ENCODE peak calls at places on chromosomes 12 and 14, in nine cellular contexts. One of them, this sample, is unnamed. For H3K36me3, the result is how much of the 10 kb centered on the place peaks cover.

GRCh38 chr14:36844443-36844842 is 182.8 kb downstream of the PAX9 start:
- DNase-seq in tibial nerve: no peak
- DNase-seq in spleen: no peak
- DNase-seq in thoracic aorta: no peak
- DNase-seq in K562: no peak
- DNase-seq in endothelial cell of umbilical vein: no peak
- DNase-seq in Panc1: no peak
- DNase-seq in body of pancreas: no peak
- DNase-seq in IMR-90: no peak
- DNase-seq in this sample: no peak

GRCh38 chr12:54373619-54374554 is 9.6 kb upstream of the GPR84 start:
- DNase-seq in tibial nerve: no peak
- DNase-seq in spleen: no peak
- DNase-seq in thoracic aorta: no peak
- DNase-seq in K562: no peak
- DNase-seq in endothelial cell of umbilical vein: no peak
- DNase-seq in Panc1: no peak
- DNase-seq in body of pancreas: no peak
- DNase-seq in IMR-90: no peak
- DNase-seq in this sample: no peak

GRCh38 chr12:1917172-1918070 is 1.0 kb downstream of the CACNA2D4 start:
- DNase-seq in tibial nerve: peak
- DNase-seq in spleen: peak
- DNase-seq in thoracic aorta: no peak
- DNase-seq in K562: peak
- DNase-seq in endothelial cell of umbilical vein: no peak
- DNase-seq in Panc1: no peak
- DNase-seq in body of pancreas: no peak
- DNase-seq in IMR-90: no peak
- DNase-seq in this sample: no peak

GRCh38 chr12:82651489-82651888 is 35.2 kb upstream of the TMTC2 start:
- DNase-seq in tibial nerve: no peak
- DNase-seq in spleen: no peak
- DNase-seq in thoracic aorta: no peak
- DNase-seq in K562: no peak
- DNase-seq in endothelial cell of umbilical vein: no peak
- DNase-seq in Panc1: no peak
- DNase-seq in body of pancreas: no peak
- DNase-seq in IMR-90: no peak
- DNase-seq in this sample: no peak

GRCh38 chr14:101250948-101251811 is 310.1 kb upstream of the DIO3 start:
- DNase-seq in tibial nerve: no peak
- DNase-seq in spleen: peak
- DNase-seq in thoracic aorta: no peak
- DNase-seq in K562: no peak
- DNase-seq in endothelial cell of umbilical vein: no peak
- DNase-seq in Panc1: no peak
- DNase-seq in body of pancreas: no peak
- DNase-seq in IMR-90: no peak
- DNase-seq in this sample: no peak

GRCh38 chr12:102298022-102298421 is 100.4 kb upstream of the PMCH start:
- DNase-seq in tibial nerve: no peak
- DNase-seq in spleen: no peak
- DNase-seq in thoracic aorta: no peak
- DNase-seq in K562: no peak
- DNase-seq in endothelial cell of umbilical vein: no peak
- DNase-seq in Panc1: no peak
- DNase-seq in body of pancreas: no peak
- DNase-seq in IMR-90: peak
- DNase-seq in this sample: no peak

GRCh38 chr14:57837267-57837666 is 28.6 kb downstream of the SLC35F4 start:
- DNase-seq in tibial nerve: no peak
- DNase-seq in spleen: no peak
- DNase-seq in thoracic aorta: no peak
- DNase-seq in K562: no peak
- DNase-seq in endothelial cell of umbilical vein: no peak
- DNase-seq in Panc1: no peak
- DNase-seq in body of pancreas: no peak
- DNase-seq in IMR-90: no peak
- DNase-seq in this sample: no peak

GRCh38 chr14:64112859-64113258 is 181.3 kb downstream of the ESR2 start:
- DNase-seq in tibial nerve: no peak
- DNase-seq in spleen: no peak
- DNase-seq in thoracic aorta: no peak
- DNase-seq in K562: no peak
- DNase-seq in endothelial cell of umbilical vein: no peak
- DNase-seq in Panc1: no peak
- DNase-seq in body of pancreas: peak
- DNase-seq in IMR-90: no peak
- DNase-seq in this sample: peak

GRCh38 chr14:21191261-21191808 is 35.5 kb upstream of the OR5AU1 start:
- DNase-seq in tibial nerve: no peak
- DNase-seq in spleen: no peak
- DNase-seq in thoracic aorta: no peak
- DNase-seq in K562: no peak
- DNase-seq in endothelial cell of umbilical vein: no peak
- DNase-seq in Panc1: no peak
- DNase-seq in body of pancreas: no peak
- DNase-seq in IMR-90: no peak
- DNase-seq in this sample: no peak

GRCh38 chr14:76779221-76780057 is 18.2 kb downstream of the VASH1 start:
- DNase-seq in tibial nerve: no peak
- DNase-seq in spleen: peak
- DNase-seq in thoracic aorta: no peak
- DNase-seq in K562: no peak
- DNase-seq in endothelial cell of umbilical vein: no peak
- DNase-seq in Panc1: no peak
- DNase-seq in body of pancreas: peak
- DNase-seq in IMR-90: no peak
- DNase-seq in this sample: no peak

GRCh38 chr14:68527329-68527851 is 265.5 kb downstream of the ZFP36L1 start:
- DNase-seq in tibial nerve: peak
- DNase-seq in spleen: no peak
- DNase-seq in thoracic aorta: no peak
- DNase-seq in K562: no peak
- DNase-seq in endothelial cell of umbilical vein: peak
- DNase-seq in Panc1: no peak
- DNase-seq in body of pancreas: peak
- DNase-seq in IMR-90: no peak
- DNase-seq in this sample: peak

GRCh38 chr12:25372969-25373368 is 122.2 kb upstream of the KRAS start:
- DNase-seq in tibial nerve: no peak
- DNase-seq in spleen: no peak
- DNase-seq in thoracic aorta: no peak
- DNase-seq in K562: no peak
- DNase-seq in endothelial cell of umbilical vein: no peak
- DNase-seq in Panc1: no peak
- DNase-seq in body of pancreas: no peak
- DNase-seq in IMR-90: no peak
- DNase-seq in this sample: no peak

GRCh38 chr12:127773520-127773919 is 493.4 kb upstream of the TMEM132C start:
- DNase-seq in tibial nerve: no peak
- DNase-seq in spleen: no peak
- DNase-seq in thoracic aorta: no peak
- DNase-seq in K562: no peak
- DNase-seq in endothelial cell of umbilical vein: no peak
- DNase-seq in Panc1: no peak
- DNase-seq in body of pancreas: no peak
- DNase-seq in IMR-90: no peak
- DNase-seq in this sample: no peak
- TF ChIP-seq CTCF in tibial nerve: no peak
- TF ChIP-seq CTCF in spleen: no peak
- TF ChIP-seq CTCF in thoracic aorta: no peak
- TF ChIP-seq CTCF in K562: no peak
- TF ChIP-seq CTCF in endothelial cell of umbilical vein: no peak
- TF ChIP-seq CTCF in Panc1: peak
- TF ChIP-seq CTCF in body of pancreas: no peak
- TF ChIP-seq CTCF in IMR-90: no peak
- TF ChIP-seq CTCF in this sample: no peak

GRCh38 chr14:90274019-90274418 is 17.7 kb downstream of the PSMC1 start:
- DNase-seq in tibial nerve: no peak
- DNase-seq in spleen: no peak
- DNase-seq in thoracic aorta: no peak
- DNase-seq in K562: no peak
- DNase-seq in endothelial cell of umbilical vein: no peak
- DNase-seq in Panc1: no peak
- DNase-seq in body of pancreas: no peak
- DNase-seq in IMR-90: no peak
- DNase-seq in this sample: no peak
- H3K36me3 ChIP-seq in tibial nerve: under half
- H3K36me3 ChIP-seq in spleen: half or more
- H3K36me3 ChIP-seq in thoracic aorta: under half
- H3K36me3 ChIP-seq in K562: under half
- H3K36me3 ChIP-seq in endothelial cell of umbilical vein: under half
- H3K36me3 ChIP-seq in Panc1: under half
- H3K36me3 ChIP-seq in body of pancreas: under half
- H3K36me3 ChIP-seq in IMR-90: under half
- H3K36me3 ChIP-seq in this sample: under half

DNA sequence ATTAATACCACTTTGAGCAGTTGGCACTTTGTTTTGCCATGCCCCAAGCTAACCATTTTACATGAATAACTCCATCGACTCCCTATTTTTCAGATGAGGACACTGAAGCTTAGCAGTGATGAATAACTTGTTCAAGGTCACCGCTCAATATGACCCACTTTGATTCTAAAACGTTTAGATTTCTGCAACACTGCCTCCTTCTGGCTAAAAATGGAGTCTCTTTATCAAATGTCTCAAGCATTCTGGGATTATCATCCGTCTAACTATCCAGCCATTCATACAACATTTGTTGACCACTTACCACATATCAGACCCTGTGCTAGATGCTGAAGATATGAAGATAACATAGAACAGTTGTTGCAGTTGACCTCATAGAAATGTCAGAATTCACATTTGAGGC is 298.0 kb downstream of the PPFIA2 start:
- DNase-seq in tibial nerve: no peak
- DNase-seq in spleen: no peak
- DNase-seq in thoracic aorta: no peak
- DNase-seq in K562: no peak
- DNase-seq in endothelial cell of umbilical vein: no peak
- DNase-seq in Panc1: no peak
- DNase-seq in body of pancreas: no peak
- DNase-seq in IMR-90: no peak
- DNase-seq in this sample: no peak
- TF ChIP-seq CTCF in tibial nerve: no peak
- TF ChIP-seq CTCF in spleen: no peak
- TF ChIP-seq CTCF in thoracic aorta: no peak
- TF ChIP-seq CTCF in K562: no peak
- TF ChIP-seq CTCF in endothelial cell of umbilical vein: no peak
- TF ChIP-seq CTCF in Panc1: no peak
- TF ChIP-seq CTCF in body of pancreas: no peak
- TF ChIP-seq CTCF in IMR-90: no peak
- TF ChIP-seq CTCF in this sample: no peak

GRCh38 chr12:110037315-110037714 is 11.0 kb downstream of the C12orf76 start:
- DNase-seq in tibial nerve: no peak
- DNase-seq in spleen: no peak
- DNase-seq in thoracic aorta: no peak
- DNase-seq in K562: no peak
- DNase-seq in endothelial cell of umbilical vein: no peak
- DNase-seq in Panc1: no peak
- DNase-seq in body of pancreas: no peak
- DNase-seq in IMR-90: no peak
- DNase-seq in this sample: no peak
- H3K36me3 ChIP-seq in tibial nerve: under half
- H3K36me3 ChIP-seq in spleen: half or more
- H3K36me3 ChIP-seq in thoracic aorta: under half
- H3K36me3 ChIP-seq in K562: half or more
- H3K36me3 ChIP-seq in endothelial cell of umbilical vein: under half
- H3K36me3 ChIP-seq in Panc1: under half
- H3K36me3 ChIP-seq in body of pancreas: under half
- H3K36me3 ChIP-seq in IMR-90: under half
- H3K36me3 ChIP-seq in this sample: under half

GRCh38 chr14:35825968-35826217 is 245 bp upstream of the BRMS1L start:
- DNase-seq in tibial nerve: no peak
- DNase-seq in spleen: no peak
- DNase-seq in thoracic aorta: no peak
- DNase-seq in K562: no peak
- DNase-seq in endothelial cell of umbilical vein: no peak
- DNase-seq in Panc1: no peak
- DNase-seq in body of pancreas: no peak
- DNase-seq in IMR-90: no peak
- DNase-seq in this sample: no peak

GRCh38 chr14:35822501-35822900 is 3.6 kb upstream of the BRMS1L start:
- DNase-seq in tibial nerve: no peak
- DNase-seq in spleen: no peak
- DNase-seq in thoracic aorta: no peak
- DNase-seq in K562: no peak
- DNase-seq in endothelial cell of umbilical vein: no peak
- DNase-seq in Panc1: no peak
- DNase-seq in body of pancreas: no peak
- DNase-seq in IMR-90: no peak
- DNase-seq in this sample: no peak

GRCh38 chr14:35819591-35820540 is 6.3 kb upstream of the BRMS1L start:
- DNase-seq in tibial nerve: no peak
- DNase-seq in spleen: no peak
- DNase-seq in thoracic aorta: no peak
- DNase-seq in K562: no peak
- DNase-seq in endothelial cell of umbilical vein: no peak
- DNase-seq in Panc1: no peak
- DNase-seq in body of pancreas: no peak
- DNase-seq in IMR-90: no peak
- DNase-seq in this sample: no peak

GRCh38 chr14:35818346-35819115 is 7.6 kb upstream of the BRMS1L start:
- DNase-seq in tibial nerve: peak
- DNase-seq in spleen: no peak
- DNase-seq in thoracic aorta: no peak
- DNase-seq in K562: peak
- DNase-seq in endothelial cell of umbilical vein: peak
- DNase-seq in Panc1: no peak
- DNase-seq in body of pancreas: peak
- DNase-seq in IMR-90: peak
- DNase-seq in this sample: no peak

DNA sequence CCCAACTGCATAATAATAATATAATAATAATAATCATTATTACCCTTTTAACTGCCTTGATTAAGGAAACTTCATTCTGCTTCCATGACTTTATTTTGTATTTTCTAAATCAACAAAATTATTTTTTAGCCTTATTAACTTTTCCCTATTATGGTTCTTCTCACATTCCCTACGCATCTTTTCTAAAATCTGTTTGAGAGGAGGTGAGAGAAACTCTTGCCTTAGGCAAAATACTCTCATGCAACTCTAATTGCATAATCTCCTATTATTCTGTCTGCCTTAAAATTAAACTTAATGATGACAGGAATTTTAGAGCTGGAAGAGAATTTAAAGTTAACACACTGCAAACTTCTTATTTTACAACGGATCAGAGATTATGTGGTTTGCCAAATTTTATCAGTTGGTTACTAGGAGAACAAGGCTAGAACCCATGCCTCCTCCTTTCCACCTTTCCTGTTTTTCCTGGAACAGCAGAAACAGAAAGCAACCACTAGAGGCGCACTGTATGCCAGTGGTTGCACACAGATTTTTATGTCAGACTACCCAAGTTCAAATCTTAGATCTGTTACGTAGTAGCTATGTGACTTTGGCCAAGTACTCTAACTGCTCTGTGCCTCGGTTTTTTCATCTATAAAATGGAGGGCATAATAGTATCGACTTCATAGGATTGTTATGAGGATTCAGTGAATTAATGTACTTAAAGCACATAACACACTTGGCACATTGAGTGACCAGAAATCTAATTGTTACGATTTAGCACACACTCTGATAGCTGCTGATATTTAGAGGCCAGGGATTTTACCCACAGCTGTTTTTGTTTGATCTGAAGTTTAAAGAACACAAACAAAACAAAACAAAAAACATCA is 4.4 kb upstream of the BRMS1L start:
- DNase-seq in tibial nerve: no peak
- DNase-seq in spleen: no peak
- DNase-seq in thoracic aorta: no peak
- DNase-seq in K562: peak
- DNase-seq in endothelial cell of umbilical vein: peak
- DNase-seq in Panc1: peak
- DNase-seq in body of pancreas: no peak
- DNase-seq in IMR-90: peak
- DNase-seq in this sample: no peak
- TF ChIP-seq CTCF in tibial nerve: peak
- TF ChIP-seq CTCF in spleen: peak
- TF ChIP-seq CTCF in thoracic aorta: peak
- TF ChIP-seq CTCF in K562: peak
- TF ChIP-seq CTCF in endothelial cell of umbilical vein: peak
- TF ChIP-seq CTCF in Panc1: peak
- TF ChIP-seq CTCF in body of pancreas: peak
- TF ChIP-seq CTCF in IMR-90: peak
- TF ChIP-seq CTCF in this sample: peak